ENCODE peak calls at places on chromosome 1, in five cellular contexts. I is GM23338, U is IMR-90, C is cardiac muscle cell, Z is heart right ventricle. T is an unnamed sample.

GRCh38 chr1:67717876-67718275 is 32.9 kb downstream of the GADD45A start:
- DNase-seq in I (no peak), U (peak; percentile 74), C (no peak), Z (peak; percentile 25), T (no peak)

GRCh38 chr1:84789014-84789413 is 98.8 kb upstream of the SSX2IP start:
- DNase-seq in I (no peak), U (no peak), C (no peak), Z (no peak), T (no peak)

GRCh38 chr1:70930062-70930461 is 117.6 kb downstream of the PTGER3 start:
- DNase-seq in I (no peak), U (no peak), C (no peak), Z (no peak), T (no peak)

GRCh38 chr1:150028322-150028721 is 17.8 kb upstream of the OTUD7B start:
- DNase-seq in I (no peak), U (no peak), C (no peak), Z (no peak), T (no peak)

GRCh38 chr1:40980453-40981121 is 1.1 kb downstream of the CTPS1 start:
- DNase-seq in I (peak; percentile 39), U (peak; percentile 50), C (no peak), Z (no peak), T (no peak)

GRCh38 chr1:30185809-30186208 is 537.6 kb downstream of the MATN1 start:
- DNase-seq in I (no peak), U (no peak), C (no peak), Z (no peak), T (no peak)

GRCh38 chr1:54699936-54700525 is 15.6 kb upstream of the TTC4 start:
- DNase-seq in I (no peak), U (no peak), C (no peak), Z (no peak), T (no peak)

GRCh38 chr1:29123871-29124365 is at the start of gene TMEM200B:
- DNase-seq in I (peak; percentile 28), U (no peak), C (peak; percentile 61), Z (no peak), T (peak; percentile 72)

GRCh38 chr1:87449348-87449963 is 120.8 kb downstream of the LMO4 start:
- DNase-seq in I (no peak), U (peak; percentile 7), C (peak; percentile 42), Z (peak; percentile 76), T (peak; percentile 54)

GRCh38 chr1:3012511-3013291 is 8.6 kb upstream of the ACTRT2 start:
- DNase-seq in I (peak; percentile 79), U (no peak), C (no peak), Z (peak; percentile 41), T (peak; percentile 86)

GRCh38 chr1:147541672-147542548 is 609 bp downstream of the BCL9 start:
- DNase-seq in I (peak; percentile 83), U (peak; percentile 39), C (peak; percentile 67), Z (peak; percentile 45), T (peak; percentile 77)

GRCh38 chr1:67850151-67850551 is 16.9 kb upstream of the GNG12 start:
- DNase-seq in I (peak; percentile 44), U (peak; percentile 60), C (peak; percentile 52), Z (no peak), T (no peak)

GRCh38 chr1:116693759-116694482 is 26.4 kb upstream of the IGSF3 start:
- DNase-seq in I (no peak), U (no peak), C (no peak), Z (no peak), T (peak; percentile 46)

DNA sequence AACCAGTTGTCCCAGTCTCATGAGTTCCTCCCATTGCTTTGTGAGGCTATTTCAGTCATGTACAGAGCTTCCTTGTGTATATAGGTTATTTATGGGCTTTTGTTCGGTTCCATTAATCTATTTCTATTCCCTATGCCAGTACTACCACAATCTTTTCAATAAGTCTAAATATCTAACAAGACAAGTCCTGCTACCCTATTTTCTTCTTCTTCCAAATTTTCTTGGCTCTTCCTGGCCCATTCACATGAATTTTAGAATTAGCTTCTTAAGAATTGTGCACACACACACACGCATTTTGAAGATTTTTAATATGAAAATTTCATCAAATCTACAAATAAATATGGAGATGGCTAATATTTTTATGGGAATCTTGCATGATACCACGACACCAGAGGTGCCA is 33.8 kb upstream of the ATF3 start:
- DNase-seq in I (no peak), U (no peak), C (no peak), Z (no peak), T (no peak)
- H3K27ac ChIP-seq in I (no peak overlapping the region), U (no peak overlapping the region), C (no peak overlapping the region), Z (no peak overlapping the region), T (no peak overlapping the region)

GRCh38 chr1:204077979-204078696 is 5.2 kb downstream of the SOX13 start:
- DNase-seq in I (peak; percentile 96), U (peak; percentile 9), C (peak; percentile 87), Z (no peak), T (no peak)
- H3K4me1 ChIP-seq in I (peaks cover 59% of the 10 kb centered on the region), U (peaks cover 23% of the 10 kb centered on the region), C (peaks cover 49% of the 10 kb centered on the region), Z (peaks cover 75% of the 10 kb centered on the region), T (peaks cover 17% of the 10 kb centered on the region)

DNA sequence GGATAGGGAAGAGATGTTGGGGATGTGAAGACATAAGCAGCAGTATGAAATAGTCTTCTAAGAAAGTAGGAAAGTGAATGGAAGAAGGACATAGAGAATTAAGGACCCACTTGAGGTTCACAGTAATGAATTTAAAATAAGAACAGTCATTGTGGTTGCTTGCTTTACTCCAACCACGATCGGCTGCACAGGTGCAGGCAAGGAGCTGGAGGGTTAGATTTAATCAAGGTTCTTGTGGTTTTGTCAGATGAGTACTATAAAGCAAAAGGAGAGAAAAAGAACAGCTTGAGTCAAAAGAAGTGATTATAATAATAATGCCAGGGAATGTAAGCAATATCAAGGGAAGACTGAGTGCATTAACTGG is 46.1 kb upstream of the RBM34 start:
- DNase-seq in I (no peak), U (no peak), C (no peak), Z (no peak), T (no peak)
- H3K4me3 ChIP-seq in I (no peak overlapping the region), U (no peak overlapping the region), C (no peak overlapping the region), Z (no peak overlapping the region), T (no peak overlapping the region)

GRCh38 chr1:27529638-27530018 is 39.7 kb upstream of the WASF2 start:
- DNase-seq in I (no peak), U (no peak), C (no peak), Z (no peak), T (peak; percentile 34)
- H3K27ac ChIP-seq in I (no peak overlapping the region), U (no peak overlapping the region), C (peak overlapping the region; percentile 94), Z (peak overlapping the region; percentile 95), T (peak overlapping the region; percentile 48)